ENCODE peak calls at places on chromosomes 1 and 21, in four cellular contexts. K is WTC11, D is GM12878, W is K562. H is an unnamed sample.
A peak's percentile ranks its signal among the peaks of the same experiment; 100 is the strongest.

GRCh38 chr1:208349679-208350330 is 105.6 kb upstream of the PLXNA2 start:
- DNase-seq in D (no peak), K (no peak), W (no peak), H (no peak)

GRCh38 chr21:42460391-42461184 is 35.4 kb downstream of the RSPH1 start:
- DNase-seq in W (no peak), D (peak; percentile 83), K (no peak), H (no peak)

GRCh38 chr1:94901841-94902240 is 25.1 kb downstream of the CNN3 start:
- DNase-seq in D (no peak), K (no peak), W (no peak), H (no peak)

GRCh38 chr1:229786974-229787610 is 161.0 kb downstream of the URB2 start:
- DNase-seq in K (no peak), D (no peak), W (no peak), H (no peak)

GRCh38 chr1:151939789-151940188 is 30.5 kb upstream of the THEM4 start:
- DNase-seq in K (no peak), W (no peak), D (no peak), H (no peak)

GRCh38 chr1:151832318-151832984 is 849 bp upstream of the RORC start:
- DNase-seq in W (no peak), D (no peak), K (no peak), H (peak; percentile 70)

GRCh38 chr21:42061866-42062542 is 9.1 kb upstream of the UMODL1 start:
- DNase-seq in D (no peak), K (no peak), W (no peak), H (no peak)

GRCh38 chr21:44763050-44763378 is 38.6 kb downstream of the UBE2G2 start:
- DNase-seq in K (no peak), W (no peak), D (no peak), H (no peak)

GRCh38 chr1:180951881-180952656 is 39.4 kb downstream of the KIAA1614 start:
- DNase-seq in D (no peak), K (no peak), W (no peak), H (no peak)

GRCh38 chr1:43786201-43786958 is 79.0 kb downstream of the ST3GAL3 start:
- DNase-seq in W (no peak), D (no peak), K (no peak), H (no peak)

GRCh38 chr1:999797-1000356 is at the start of gene HES4:
- DNase-seq in W (no peak), K (peak; percentile 92), D (no peak), H (peak; percentile 87)

GRCh38 chr1:167651161-167651693 is 21.2 kb downstream of the RCSD1 start:
- DNase-seq in W (no peak), K (no peak), D (no peak), H (no peak)

GRCh38 chr1:167763525-167764220 is 41.9 kb downstream of the MPZL1 start:
- DNase-seq in W (no peak), D (no peak), K (no peak), H (no peak)

GRCh38 chr21:46022551-46023107 is 41.1 kb downstream of the COL6A1 start:
- DNase-seq in D (no peak), W (peak; percentile 95), K (no peak), H (peak; percentile 6)

GRCh38 chr1:61606448-61607312 is 118.3 kb downstream of the TM2D1 start:
- DNase-seq in W (no peak), K (no peak), D (no peak), H (no peak)

GRCh38 chr1:193971595-193971994 is 785.2 kb upstream of the B3GALT2 start:
- DNase-seq in D (no peak), K (no peak), W (no peak), H (no peak)

GRCh38 chr1:235057385-235058306 is 71.0 kb downstream of the TOMM20 start:
- DNase-seq in D (no peak), K (no peak), W (no peak), H (no peak)

GRCh38 chr21:34640858-34641257 is 25.9 kb upstream of the RCAN1 start:
- DNase-seq in D (no peak), W (no peak), K (no peak), H (no peak)

GRCh38 chr1:11761988-11762406 is at the start of gene C1orf167:
- DNase-seq in D (no peak), W (peak; percentile 90), K (peak; percentile 73), H (no peak)

GRCh38 chr1:22105611-22106207 is 37.2 kb downstream of the WNT4 start:
- DNase-seq in D (no peak), W (peak; percentile 73), K (no peak), H (peak; percentile 44)

GRCh38 chr1:97038410-97038809 is 316.8 kb downstream of the PTBP2 start:
- DNase-seq in D (no peak), K (no peak), W (no peak), H (no peak)

GRCh38 chr1:117373932-117374331 is 6.7 kb downstream of the MAN1A2 start:
- DNase-seq in W (no peak), D (no peak), K (no peak), H (no peak)

GRCh38 chr21:42556476-42556875 is 42.8 kb downstream of the SLC37A1 start:
- DNase-seq in W (no peak), D (no peak), K (peak; percentile 2), H (no peak)

GRCh38 chr1:25577151-25577920 is 33.9 kb downstream of the LDLRAP1 start:
- DNase-seq in K (no peak), W (no peak), D (no peak), H (no peak)

GRCh38 chr1:51237313-51237700 is 1.2 kb downstream of the RNF11 start:
- DNase-seq in K (no peak), D (no peak), W (no peak), H (no peak)

GRCh38 chr1:51236548-51237312 is 657 bp downstream of the RNF11 start:
- DNase-seq in K (peak; percentile 45), W (peak; percentile 47), D (no peak), H (no peak)

GRCh38 chr1:51235611-51236547 is at the start of gene RNF11:
- DNase-seq in D (peak; percentile 54), K (peak; percentile 85), W (peak; percentile 96), H (peak; percentile 68)

GRCh38 chr1:51237714-51238403 is 1.8 kb downstream of the RNF11 start:
- DNase-seq in D (no peak), K (no peak), W (no peak), H (no peak)

DNA sequence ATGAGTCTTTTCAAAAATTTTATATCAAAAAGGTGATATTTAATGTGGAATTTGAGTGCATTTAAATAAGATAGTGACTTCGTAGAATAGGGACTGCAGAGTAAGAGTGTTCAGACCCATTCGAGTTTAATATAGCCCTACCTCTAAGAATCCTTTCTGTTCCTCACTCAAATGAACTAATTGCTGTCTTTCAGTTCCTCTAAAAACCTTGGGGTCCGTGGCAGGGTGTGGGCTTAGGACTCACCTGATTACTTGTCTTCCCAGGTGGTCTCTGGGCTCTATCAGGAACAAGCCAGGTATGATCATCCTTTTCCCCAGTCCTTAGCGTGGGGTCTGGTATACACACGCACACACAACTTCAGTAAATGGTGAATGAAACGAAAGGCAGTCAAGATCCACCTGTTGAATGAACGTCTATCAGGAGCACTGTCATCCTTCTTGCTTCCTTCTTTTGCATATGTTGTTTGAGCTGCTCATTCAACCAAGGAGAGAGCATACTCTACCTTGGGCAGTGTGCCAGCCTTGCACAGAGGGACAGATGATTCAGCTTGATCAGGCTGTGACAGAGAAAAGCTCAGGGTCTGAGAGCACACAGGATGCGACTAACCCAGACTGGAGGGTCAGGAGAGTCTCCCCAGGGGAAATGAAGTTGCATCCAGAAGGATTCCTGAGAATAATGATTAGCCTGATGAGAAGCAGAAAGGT is 1.2 kb upstream of the RNF11 start:
- DNase-seq in W (peak; percentile 44), D (peak; percentile 93), K (no peak), H (peak; percentile 59)
- TF ChIP-seq ETV6 in W (no peak), D (no peak), K (no peak), H (no peak)

GRCh38 chr1:119884700-119885099 is 11.6 kb downstream of the ADAM30 start:
- DNase-seq in W (no peak), K (no peak), D (no peak), H (no peak)

GRCh38 chr1:119885903-119886783 is 10.2 kb downstream of the ADAM30 start:
- DNase-seq in D (no peak), K (peak; percentile 81), W (peak; percentile 71), H (peak; percentile 37)

GRCh38 chr1:119878171-119878570 is 18.1 kb downstream of the ADAM30 start:
- DNase-seq in K (no peak), D (no peak), W (no peak), H (no peak)

GRCh38 chr1:119880063-119880462 is 16.3 kb downstream of the ADAM30 start:
- DNase-seq in W (no peak), D (no peak), K (no peak), H (no peak)

DNA sequence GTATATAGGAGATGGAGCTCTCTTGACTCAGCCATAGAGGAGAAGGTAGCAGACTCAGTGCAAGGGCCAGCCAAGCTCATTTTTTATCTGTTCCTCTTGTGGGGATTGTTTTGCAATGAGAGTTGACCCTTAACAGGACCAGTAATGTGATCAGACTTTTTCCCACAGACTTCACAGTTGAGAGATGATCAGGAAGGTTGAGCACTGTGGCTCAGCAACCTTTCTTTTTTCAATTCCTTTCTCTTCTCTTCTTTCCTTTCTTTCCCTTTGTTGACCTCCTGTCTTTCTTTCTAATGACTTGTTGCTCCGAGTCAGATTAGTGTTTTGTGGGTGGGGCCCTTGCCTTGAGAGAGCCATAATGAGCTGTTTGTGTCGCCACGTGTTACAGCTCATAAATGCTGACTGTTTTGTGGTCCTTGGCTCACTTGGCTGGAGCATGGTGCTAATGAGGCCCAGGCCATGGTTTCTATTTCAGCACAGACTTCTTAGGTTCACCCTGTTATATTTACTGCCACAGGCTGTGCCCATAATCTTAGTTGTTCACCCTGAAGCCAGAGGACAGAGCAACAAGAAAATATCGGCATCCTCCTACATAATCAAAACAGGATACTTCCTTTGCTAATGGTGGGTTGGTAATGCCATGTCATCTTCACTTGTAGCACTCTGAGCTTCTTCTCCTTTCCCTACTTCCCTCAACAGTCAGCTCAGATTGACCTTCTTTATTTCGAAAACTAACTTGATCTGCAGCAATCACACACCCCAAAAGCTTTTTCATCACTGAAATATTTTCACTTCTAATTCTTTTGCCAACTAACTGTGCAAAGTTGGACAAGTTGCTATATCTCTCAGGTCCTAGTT is 13.9 kb downstream of the ADAM30 start:
- DNase-seq in W (no peak), D (no peak), K (no peak), H (no peak)
- TF ChIP-seq ETV6 in W (no peak), D (no peak), K (no peak), H (no peak)

GRCh38 chr1:39927538-39927937 is 25.8 kb upstream of the MYCL start:
- DNase-seq in K (no peak), D (no peak), W (no peak), H (no peak)

GRCh38 chr1:39928809-39929587 is 25.9 kb upstream of the MFSD2A start:
- DNase-seq in W (no peak), D (no peak), K (no peak), H (no peak)

GRCh38 chr1:39925727-39926342 is 24.1 kb upstream of the MYCL start:
- DNase-seq in W (no peak), D (no peak), K (no peak), H (no peak)

GRCh38 chr1:39926820-39927219 is 25.1 kb upstream of the MYCL start:
- DNase-seq in D (no peak), K (no peak), W (no peak), H (no peak)

GRCh38 chr1:39926343-39926769 is 24.6 kb upstream of the MYCL start:
- DNase-seq in K (no peak), D (no peak), W (no peak), H (peak; percentile 13)
- TF ChIP-seq ETV6 in K (no peak), D (no peak), W (no peak), H (no peak)

DNA sequence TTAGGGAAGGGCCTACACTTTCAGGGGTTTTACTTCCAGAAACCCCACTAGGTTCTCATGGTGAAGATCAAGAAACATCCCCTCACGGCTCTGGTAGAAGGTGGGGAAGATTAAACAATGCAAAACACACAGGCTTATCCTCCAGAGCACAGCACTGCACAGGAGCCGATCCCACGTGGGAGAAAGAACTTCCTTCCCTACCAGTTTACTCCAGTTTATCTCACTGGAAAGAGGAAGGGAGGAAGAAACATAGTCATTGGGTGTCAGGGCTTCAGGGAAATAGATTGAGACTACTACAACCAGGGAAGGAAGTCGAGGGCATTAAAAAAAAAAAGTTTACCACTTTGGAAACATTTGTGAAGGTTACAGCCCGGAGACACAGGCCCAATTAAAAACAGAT is 164.4 kb downstream of the NTPCR start:
- DNase-seq in D (no peak), W (no peak), K (no peak), H (no peak)
- TF ChIP-seq ETV6 in D (no peak), W (no peak), K (no peak), H (no peak)

H was measured in HepG2.